ENCODE peak calls at places on chromosome 6, in seven cellular contexts. E is IMR-90, D is fibroblast of lung, O is left ventricle myocardium inferior, Y is cardiac muscle cell, N is tibial nerve, T is uterus. F is an unnamed sample.

GRCh38 chr6:146526192-146526591 is 17.4 kb upstream of the RAB32 start:
- DNase-seq in E (no peak), D (peak; percentile 14), O (no peak), Y (peak; percentile 40), N (no peak), T (no peak), F (no peak)

GRCh38 chr6:41027799-41028617 is 11.0 kb downstream of the UNC5CL start:
- DNase-seq in E (peak; percentile 44), D (peak; percentile 71), O (peak; percentile 89), Y (peak; percentile 82), N (peak; percentile 86), T (peak; percentile 89), F (peak; percentile 94)

GRCh38 chr6:90027004-90027403 is 132.7 kb downstream of the GJA10 start:
- DNase-seq in E (no peak), D (no peak), O (no peak), Y (no peak), N (no peak), T (no peak), F (no peak)

GRCh38 chr6:130713144-130713543 is 114.1 kb upstream of the SMLR1 start:
- DNase-seq in E (no peak), D (no peak), O (no peak), Y (no peak), N (no peak), T (no peak), F (no peak)

GRCh38 chr6:3390698-3391097 is 66.2 kb downstream of the SLC22A23 start:
- DNase-seq in E (peak; percentile 69), D (peak; percentile 79), O (peak; percentile 71), Y (peak; percentile 88), N (peak; percentile 95), T (peak; percentile 31), F (peak; percentile 79)

GRCh38 chr6:159180001-159180400 is 10.8 kb downstream of the FNDC1 start:
- DNase-seq in E (peak; percentile 14), D (no peak), O (no peak), Y (peak; percentile 97), N (no peak), T (no peak), F (no peak)

GRCh38 chr6:140043762-140044378 is 669.4 kb upstream of the CITED2 start:
- DNase-seq in E (peak; percentile 53), D (peak; percentile 33), O (no peak), Y (no peak), N (no peak), T (no peak), F (no peak)

GRCh38 chr6:131979515-131980337 is 28.6 kb upstream of the CCN2 start:
- DNase-seq in E (peak; percentile 97), D (peak; percentile 91), O (no peak), Y (peak; percentile 84), N (no peak), T (no peak), F (no peak)

GRCh38 chr6:82651845-82652333 is 288.3 kb downstream of the TPBG start:
- DNase-seq in E (no peak), D (no peak), O (no peak), Y (no peak), N (no peak), T (no peak), F (no peak)

GRCh38 chr6:153092082-153093013 is 38.7 kb downstream of the RGS17 start:
- DNase-seq in E (peak; percentile 95), D (peak; percentile 96), O (no peak), Y (peak; percentile 85), N (no peak), T (no peak), F (no peak)
- H3K27ac ChIP-seq in E (peak overlapping the region; percentile 62), D (peak overlapping the region; percentile 22), O (no peak overlapping the region), Y (no peak overlapping the region), N (no peak overlapping the region), T (no peak overlapping the region), F (no peak overlapping the region)

GRCh38 chr6:149782337-149782736 is 32.8 kb downstream of the PCMT1 start:
- DNase-seq in E (no peak), D (no peak), O (no peak), Y (no peak), N (no peak), T (no peak), F (no peak)

GRCh38 chr6:149771925-149772324 is 22.4 kb downstream of the PCMT1 start:
- DNase-seq in E (no peak), D (no peak), O (no peak), Y (no peak), N (no peak), T (no peak), F (no peak)

GRCh38 chr6:149779644-149779963 is 30.1 kb downstream of the PCMT1 start:
- DNase-seq in E (no peak), D (no peak), O (peak; percentile 24), Y (peak; percentile 17), N (no peak), T (no peak), F (no peak)

GRCh38 chr6:149781715-149782114 is 32.2 kb downstream of the PCMT1 start:
- DNase-seq in E (no peak), D (no peak), O (no peak), Y (peak; percentile 2), N (no peak), T (no peak), F (no peak)

DNA sequence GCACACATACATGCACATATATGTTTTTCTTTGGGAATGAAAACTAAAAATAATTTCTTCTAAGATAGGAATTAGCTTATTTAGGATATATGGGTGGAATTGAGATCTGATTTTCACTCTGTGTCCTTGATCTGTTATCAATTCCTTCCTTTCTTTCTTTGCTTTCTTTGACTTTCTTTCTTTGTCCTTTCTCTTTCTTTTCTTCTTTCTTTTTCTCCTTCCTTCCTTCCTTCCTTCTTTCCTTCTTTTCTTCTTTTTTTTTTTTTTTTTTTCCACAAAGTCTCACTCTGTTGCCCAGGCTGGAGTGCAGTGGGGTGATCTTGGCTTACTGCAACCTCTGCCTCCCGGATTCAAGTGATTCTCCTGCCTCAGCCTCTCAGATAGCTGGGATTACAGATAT is 28.1 kb downstream of the PCMT1 start:
- DNase-seq in E (no peak), D (no peak), O (no peak), Y (no peak), N (no peak), T (no peak), F (no peak)
- TF ChIP-seq CTCF in E (no peak), D (no peak), O (no peak), Y (no peak), N (no peak), T (no peak), F (no peak)

DNA sequence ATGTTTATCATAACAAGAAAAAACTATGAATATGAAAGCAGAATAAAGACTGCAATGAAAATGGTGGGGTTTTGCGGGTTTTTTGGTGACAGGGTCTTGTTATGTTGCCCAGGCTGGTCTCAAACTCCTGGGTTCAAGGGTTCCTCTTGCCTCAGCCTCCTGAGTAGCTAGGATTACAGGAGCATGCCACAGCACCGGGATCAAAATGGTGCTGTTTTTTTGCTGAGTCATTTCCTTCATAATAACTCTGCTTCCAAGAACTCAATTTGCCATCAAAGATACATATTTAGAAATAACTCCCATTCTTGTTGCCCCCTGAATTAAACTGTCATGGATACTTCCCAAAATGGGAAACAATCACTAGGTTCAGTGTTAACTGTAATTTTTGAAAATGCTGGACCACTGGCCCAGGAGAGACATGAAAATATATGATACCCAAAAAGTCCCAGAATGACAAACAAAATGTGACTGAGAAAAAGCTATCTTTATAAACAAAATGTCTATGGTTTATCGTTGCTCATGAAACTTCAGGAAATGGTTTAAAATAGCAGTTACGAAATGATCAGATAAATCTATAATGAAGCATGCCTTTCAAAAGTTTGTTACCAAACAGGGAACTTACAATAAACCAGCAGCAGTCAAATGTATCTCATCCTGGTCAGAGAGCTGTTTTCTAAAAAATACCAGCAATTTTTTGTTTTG is 32.1 kb downstream of the ILRUN start:
- DNase-seq in E (peak; percentile 62), D (peak; percentile 63), O (no peak), Y (peak; percentile 69), N (no peak), T (no peak), F (no peak)
- H3K27ac ChIP-seq in E (peak overlapping the region; percentile 77), D (peak overlapping the region; percentile 77), O (peak overlapping the region; percentile 69), Y (peak overlapping the region; percentile 39), N (no peak overlapping the region), T (no peak overlapping the region), F (peak overlapping the region; percentile 71)

DNA sequence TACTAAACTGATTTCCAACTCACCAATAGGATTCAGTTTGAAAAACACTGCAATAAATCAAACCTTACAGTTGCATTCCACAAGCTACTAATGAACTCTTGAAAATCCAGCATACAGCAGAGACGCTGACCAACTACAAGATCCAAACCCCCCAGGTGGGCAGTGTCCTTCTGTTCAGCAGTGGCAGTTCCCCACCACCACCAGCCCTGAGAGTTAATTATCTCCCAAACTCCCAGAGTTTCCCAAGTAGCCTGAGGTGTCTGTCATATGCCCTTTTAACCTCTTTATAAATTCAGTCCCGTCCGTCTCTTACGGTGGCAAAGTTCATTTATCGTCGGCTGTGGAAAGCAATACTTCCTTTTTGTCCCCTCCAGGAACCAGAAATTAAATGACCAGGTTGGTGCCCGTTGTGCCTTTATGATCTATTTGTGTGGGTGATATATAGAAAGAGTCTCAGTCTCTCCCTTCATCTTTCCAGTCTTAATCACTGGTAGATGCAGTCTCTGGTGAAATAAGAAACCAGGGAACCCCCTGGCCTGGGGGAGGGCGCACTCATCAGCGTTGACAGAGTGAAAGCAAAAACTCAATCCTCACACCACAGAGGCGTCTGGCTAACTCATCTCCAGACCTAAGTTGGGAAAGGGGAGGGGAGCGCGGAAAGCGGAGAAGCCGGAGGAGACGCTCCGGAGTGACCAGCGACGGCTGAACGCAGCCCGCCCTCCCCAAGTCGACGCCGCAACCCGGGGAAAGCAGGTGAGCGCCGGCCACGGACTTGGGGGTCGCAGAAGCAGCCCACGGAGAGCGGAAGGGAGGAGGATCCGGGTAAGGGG is 717 bp downstream of the MRPL14 start:
- DNase-seq in E (peak; percentile 82), D (peak; percentile 64), O (peak; percentile 30), Y (peak; percentile 82), N (peak; percentile 25), T (peak; percentile 60), F (peak; percentile 74)
- TF ChIP-seq CTCF in E (no peak), D (no peak), O (no peak), Y (no peak), N (no peak), T (no peak), F (no peak)

GRCh38 chr6:166624275-166624674 is 2.8 kb downstream of the RPS6KA2 start:
- DNase-seq in E (peak; percentile 69), D (peak; percentile 94), O (no peak), Y (peak; percentile 96), N (peak; percentile 73), T (no peak), F (no peak)
- H3K27ac ChIP-seq in E (peak overlapping the region; percentile 55), D (peak overlapping the region; percentile 33), O (peak overlapping the region; percentile 94), Y (no peak overlapping the region), N (peak overlapping the region; percentile 11), T (peak overlapping the region; percentile 12), F (no peak overlapping the region)

DNA sequence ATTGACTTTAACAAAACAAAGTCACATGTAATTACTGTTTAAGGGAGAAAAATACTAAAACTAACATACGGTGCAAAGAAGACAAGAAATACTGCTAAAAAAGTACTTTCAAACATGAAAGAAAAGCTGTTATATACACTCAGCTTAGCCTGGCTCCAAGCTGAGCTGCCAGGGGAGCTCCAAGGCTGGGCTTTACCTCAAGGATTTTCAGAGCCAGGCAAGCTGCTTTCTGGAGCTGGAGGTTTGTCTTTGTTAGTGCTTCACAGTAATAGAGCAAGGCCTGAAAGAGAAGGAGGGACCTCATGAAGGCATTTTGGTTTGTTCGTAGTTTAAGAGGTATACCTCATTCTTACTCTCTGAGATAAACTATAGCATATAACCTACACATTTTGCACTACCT is 19.6 kb upstream of the ARMH2 start:
- DNase-seq in E (no peak), D (no peak), O (no peak), Y (no peak), N (no peak), T (no peak), F (no peak)
- TF ChIP-seq CTCF in E (no peak), D (no peak), O (no peak), Y (no peak), N (no peak), T (no peak), F (no peak)

GRCh38 chr6:39430968-39431523 is 108.5 kb upstream of the KCNK16 start:
- DNase-seq in E (no peak), D (no peak), O (peak; percentile 63), Y (peak; percentile 20), N (no peak), T (peak; percentile 19), F (peak; percentile 85)
- H3K27ac ChIP-seq in E (no peak overlapping the region), D (no peak overlapping the region), O (peak overlapping the region; percentile 25), Y (peak overlapping the region; percentile 71), N (no peak overlapping the region), T (peak overlapping the region; percentile 11), F (peak overlapping the region; percentile 67)